ENCODE peak calls at places on chromosome 4, in eight cellular contexts. G is GM23248; L is A549; J is fibroblast of the aortic adventitia; O is body of pancreas; P is HFF-Myc; Q is ovary; K is naive thymus-derived CD4-positive, alpha-beta T cell. Z is an unnamed sample.

GRCh38 chr4:185357220-185357619 is 38.5 kb downstream of the LRP2BP start:
- DNase-seq in L (no peak), P (no peak), G (peak; percentile 26), Q (no peak), K (no peak), O (no peak), J (no peak), Z (no peak)

GRCh38 chr4:23882976-23883531 is 6.8 kb downstream of the PPARGC1A start:
- DNase-seq in J (no peak), L (no peak), K (no peak), O (no peak), P (no peak), G (no peak), Q (no peak), Z (no peak)

GRCh38 chr4:79982587-79983327 is 90.3 kb downstream of the ANTXR2 start:
- DNase-seq in J (peak; percentile 57), L (no peak), K (no peak), P (no peak), O (no peak), G (peak; percentile 32), Q (no peak), Z (peak; percentile 55)

GRCh38 chr4:54879576-54879975 is 221.8 kb downstream of the KIT start:
- DNase-seq in L (no peak), O (no peak), J (peak; percentile 44), K (no peak), P (no peak), G (peak; percentile 71), Q (no peak), Z (peak; percentile 62)

GRCh38 chr4:127400736-127401346 is 231.9 kb upstream of the INTU start:
- DNase-seq in G (peak; percentile 76), Q (peak; percentile 54), J (peak; percentile 85), L (peak; percentile 66), K (no peak), O (peak; percentile 50), P (peak; percentile 75), Z (peak; percentile 90)

GRCh38 chr4:79173186-79173585 is 152.7 kb downstream of the NAA11 start:
- DNase-seq in J (no peak), G (no peak), P (no peak), L (no peak), O (no peak), Q (no peak), K (no peak), Z (no peak)

GRCh38 chr4:180059216-180059881 is 2183.9 kb upstream of the TENM3 start:
- DNase-seq in Q (no peak), J (no peak), L (no peak), O (peak; percentile 29), P (no peak), K (no peak), G (peak; percentile 1), Z (peak; percentile 48)

GRCh38 chr4:78075986-78076385 is 18.9 kb downstream of the FRAS1 start:
- DNase-seq in O (no peak), P (no peak), G (no peak), K (no peak), J (no peak), L (no peak), Q (no peak), Z (no peak)

GRCh38 chr4:83191026-83191425 is 76.5 kb upstream of the PLAC8 start:
- DNase-seq in J (no peak), P (no peak), O (no peak), Q (no peak), G (no peak), K (no peak), L (no peak), Z (no peak)

GRCh38 chr4:110898290-110898689 is 275.4 kb upstream of the PITX2 start:
- DNase-seq in K (no peak), J (no peak), G (no peak), O (no peak), L (no peak), P (no peak), Q (no peak), Z (no peak)

GRCh38 chr4:94545296-94545695 is 93.6 kb downstream of the PDLIM5 start:
- DNase-seq in K (no peak), G (peak; percentile 71), O (no peak), J (peak; percentile 57), L (peak; percentile 52), Q (no peak), P (no peak), Z (peak; percentile 63)

DNA sequence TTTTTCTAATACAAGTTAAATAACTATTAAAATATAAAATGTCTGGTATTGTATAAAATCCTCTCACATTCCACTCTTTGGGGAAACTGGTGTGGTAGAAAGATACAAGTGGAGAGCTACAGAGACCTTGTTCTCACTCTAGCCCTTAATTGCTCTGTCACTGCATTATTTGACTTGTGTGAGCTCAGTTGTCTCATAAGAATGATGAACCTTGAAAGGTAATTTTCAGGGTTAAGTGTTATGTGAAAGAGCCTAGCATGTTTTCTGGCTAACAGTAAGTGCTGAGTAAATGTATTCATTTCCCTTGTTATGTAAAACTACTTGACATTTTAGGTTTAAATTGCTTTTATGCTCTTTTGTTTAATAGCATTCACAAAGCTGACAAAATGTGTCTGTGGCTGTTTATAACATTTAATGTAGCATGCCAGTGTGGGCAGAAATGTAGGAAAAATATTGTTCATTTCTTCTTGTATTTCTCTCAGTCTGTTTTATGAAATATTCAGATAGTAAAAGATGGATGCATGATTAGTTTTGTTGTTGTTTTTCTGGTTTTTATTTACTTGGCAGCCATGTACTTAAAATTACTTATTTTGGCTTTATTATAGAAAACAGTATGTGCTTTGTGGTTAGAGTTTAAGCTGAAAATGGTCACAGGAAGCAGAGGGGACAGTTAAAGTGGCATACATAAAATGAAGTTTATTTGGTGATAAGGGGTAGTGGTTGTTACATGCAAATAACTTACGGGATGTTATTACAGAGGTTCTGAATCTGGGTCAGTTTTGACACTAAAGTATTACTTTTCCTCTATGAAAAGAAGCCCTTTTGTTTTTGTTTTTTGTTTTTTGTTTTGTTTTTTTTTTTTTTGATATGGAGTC is 29.2 kb downstream of the SLAIN2 start:
- DNase-seq in O (no peak), J (no peak), G (no peak), L (no peak), K (no peak), P (no peak), Q (no peak), Z (no peak)
- H3K4me3 ChIP-seq in O (no peak overlapping the region), J (no peak overlapping the region), G (no peak overlapping the region), L (no peak overlapping the region), K (no peak overlapping the region), P (no peak overlapping the region), Q (no peak overlapping the region), Z (no peak overlapping the region)

DNA sequence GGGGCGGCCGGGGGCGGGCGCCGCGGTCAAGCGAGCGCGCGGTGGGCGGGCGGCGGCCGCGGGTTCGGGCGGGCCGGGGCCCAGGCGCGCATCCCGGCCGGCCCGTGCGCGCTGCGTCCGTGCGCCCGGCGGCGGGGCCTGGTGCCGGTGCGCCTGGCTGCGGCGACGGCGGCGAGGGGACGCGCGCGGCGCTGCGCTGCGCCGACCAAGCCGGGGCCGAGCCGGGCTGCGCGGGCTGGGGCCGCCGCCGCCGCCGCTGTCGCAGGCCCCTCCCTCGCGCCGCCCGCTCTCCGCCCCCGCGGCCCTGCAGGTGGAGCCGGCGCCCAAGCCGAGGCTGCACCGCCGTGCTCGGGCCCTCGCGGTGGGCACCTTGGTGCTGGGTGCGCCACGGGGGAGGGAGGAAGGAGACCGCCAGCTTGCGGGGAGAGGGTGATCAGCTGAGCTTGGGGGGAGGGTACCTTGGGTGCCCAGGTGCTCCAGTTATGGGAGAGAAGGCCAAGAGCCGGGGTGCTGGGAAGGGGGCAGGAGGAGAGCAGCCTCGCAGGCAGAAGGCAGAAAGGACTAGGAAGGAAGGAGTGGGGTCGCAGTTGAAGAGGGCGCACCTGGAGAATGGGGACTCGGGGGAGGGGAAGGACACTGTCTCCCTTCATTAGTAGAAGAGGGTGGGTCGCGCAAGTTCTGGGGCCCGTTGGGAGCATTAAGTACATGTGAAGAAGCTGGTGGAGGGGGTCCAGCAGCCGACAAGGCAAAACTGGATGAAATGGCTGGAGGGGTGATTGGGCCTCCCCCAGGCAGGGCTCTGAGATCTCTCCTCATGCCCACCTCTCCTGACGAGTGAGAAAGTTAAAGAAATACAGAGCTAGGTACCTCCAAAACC is at the start of gene PPP2R2C:
- DNase-seq in K (no peak), Q (peak; percentile 2), J (no peak), L (peak; percentile 26), O (no peak), G (no peak), P (no peak), Z (peak; percentile 2)
- H3K4me3 ChIP-seq in K (no peak within 1 kb of the TSS), Q (peak within 1 kb of the TSS; percentile 45), J (no peak within 1 kb of the TSS), L (peak within 1 kb of the TSS; percentile 84), O (no peak within 1 kb of the TSS), G (no peak within 1 kb of the TSS), P (no peak within 1 kb of the TSS), Z (no peak within 1 kb of the TSS)

DNA sequence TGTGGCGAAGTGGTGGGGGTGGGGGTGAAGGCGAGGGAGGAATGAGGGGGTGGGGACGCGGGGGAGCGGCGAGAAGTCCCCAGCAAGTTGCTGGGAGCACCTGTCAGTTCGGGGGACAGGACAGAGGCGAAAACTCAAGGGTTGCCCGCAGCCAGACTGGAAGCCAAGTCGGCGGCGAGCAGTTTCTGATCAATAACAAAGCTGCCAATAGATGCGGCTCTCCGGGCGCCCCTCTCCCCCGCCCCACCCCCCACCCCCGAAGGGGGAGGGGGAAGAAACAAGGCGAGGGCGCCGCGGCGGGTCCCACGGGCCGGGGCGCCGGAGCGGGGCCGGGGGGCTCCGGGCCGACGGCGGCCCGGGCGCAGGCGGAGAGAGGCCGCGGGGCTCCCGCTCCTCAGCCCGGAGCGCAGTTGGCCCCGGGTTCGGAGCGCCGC is 414 bp downstream of the PDGFC start:
- DNase-seq in G (no peak), Q (peak; percentile 51), O (peak; percentile 48), L (no peak), J (no peak), P (no peak), K (no peak), Z (no peak)
- H3K4me3 ChIP-seq in G (peak overlapping the region; percentile 90), Q (peak overlapping the region; percentile 86), O (peak overlapping the region; percentile 82), L (peak overlapping the region; percentile 92), J (peak overlapping the region; percentile 87), P (peak overlapping the region; percentile 72), K (no peak overlapping the region), Z (peak overlapping the region; percentile 86)

DNA sequence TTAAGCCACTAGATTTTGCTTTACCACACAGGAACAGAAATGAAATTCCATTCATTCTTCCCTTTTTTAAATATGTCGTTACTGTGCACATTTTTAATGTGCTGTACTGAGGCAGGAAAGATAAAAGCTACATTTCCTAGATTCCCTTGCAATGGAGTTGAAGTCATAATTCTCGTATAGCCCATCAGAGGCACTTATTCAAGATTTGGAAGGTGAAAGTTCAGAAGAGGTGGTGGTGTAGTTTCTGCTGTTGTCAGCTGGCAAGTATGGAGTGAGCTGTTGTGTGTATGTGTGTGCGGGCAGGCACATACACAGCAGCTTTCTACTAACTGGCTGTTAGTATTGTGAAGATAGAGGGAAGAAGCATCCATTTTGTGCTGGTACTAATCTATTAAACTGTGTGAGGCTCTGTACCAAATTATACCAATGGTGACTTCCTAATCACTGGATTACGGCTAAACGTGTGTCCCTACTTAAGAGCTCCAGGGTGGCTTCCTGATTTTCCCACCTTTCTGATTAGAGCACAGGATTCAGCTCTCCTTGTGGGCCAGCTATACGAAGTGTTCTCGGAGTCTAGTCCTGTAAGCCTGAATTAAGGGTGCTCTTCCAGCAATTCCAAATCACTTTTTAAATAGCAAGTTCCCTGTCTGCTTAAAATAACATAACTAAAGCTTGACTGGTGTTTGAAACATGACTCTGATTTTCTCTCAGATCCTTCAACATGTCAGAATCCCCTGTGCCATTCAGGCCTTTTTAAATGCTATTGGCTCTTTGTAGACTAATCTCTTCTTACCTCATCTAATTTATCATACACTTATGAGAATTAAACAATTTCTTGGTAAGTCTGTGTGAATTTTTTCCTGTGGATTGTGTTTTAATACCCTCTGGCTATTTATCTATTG is 43.8 kb downstream of the PDS5A start:
- DNase-seq in Q (no peak), P (no peak), J (peak; percentile 76), G (peak; percentile 30), O (no peak), K (no peak), L (no peak), Z (peak; percentile 51)
- H3K4me3 ChIP-seq in Q (no peak overlapping the region), P (no peak overlapping the region), J (no peak overlapping the region), G (no peak overlapping the region), O (no peak overlapping the region), K (no peak overlapping the region), L (no peak overlapping the region), Z (peak overlapping the region; percentile 51)